ENCODE peak calls at places on chromosomes 6 and 20, in ten cellular contexts. B, W, U, R, S, E, J, Y, T and V are unnamed samples.

GRCh38 chr6:5986847-5987246 is 19.9 kb downstream of the NRN1 start:
- DNase-seq in S (no peak), Y (no peak), T (no peak), E (no peak), J (no peak), B (no peak), R (no peak), W (no peak), U (no peak), V (no peak)

GRCh38 chr6:168951224-168951616 is 302.4 kb downstream of the THBS2 start:
- DNase-seq in W (no peak), S (no peak), Y (no peak), R (no peak), E (no peak), B (no peak), T (no peak), U (no peak), J (no peak), V (no peak)

GRCh38 chr20:58755751-58756524 is 63.3 kb downstream of the NPEPL1 start:
- DNase-seq in R (no peak), B (no peak), T (no peak), E (no peak), S (no peak), U (no peak), Y (no peak), W (no peak), J (no peak), V (no peak)

GRCh38 chr20:17835941-17836861 is 132.4 kb downstream of the SNX5 start:
- DNase-seq in R (no peak), U (no peak), W (no peak), S (no peak), B (no peak), J (no peak), Y (no peak), E (no peak), T (no peak), V (no peak)

GRCh38 chr6:56324396-56324795 is 77.0 kb upstream of the COL21A1 start:
- DNase-seq in R (no peak), E (no peak), U (no peak), B (no peak), T (no peak), J (no peak), S (no peak), W (no peak), Y (no peak), V (no peak)

GRCh38 chr6:121597654-121598053 is 162.2 kb downstream of the GJA1 start:
- DNase-seq in T (no peak), U (peak; percentile 19), J (no peak), Y (no peak), W (no peak), B (no peak), E (no peak), R (no peak), S (peak; percentile 28), V (no peak)

GRCh38 chr6:136952714-136953260 is 30.7 kb downstream of the SLC35D3 start:
- DNase-seq in S (no peak), R (no peak), E (no peak), U (no peak), J (no peak), Y (no peak), B (no peak), W (no peak), T (no peak), V (no peak)

GRCh38 chr20:18738055-18738454 is 75.5 kb upstream of the SCP2D1 start:
- DNase-seq in W (no peak), U (no peak), E (no peak), T (no peak), Y (no peak), S (peak; percentile 24), B (no peak), R (no peak), J (no peak), V (no peak)

GRCh38 chr20:8646026-8646425 is 422.9 kb upstream of the PLCB4 start:
- DNase-seq in E (no peak), W (no peak), Y (no peak), T (no peak), S (no peak), R (no peak), J (no peak), U (no peak), B (no peak), V (no peak)

GRCh38 chr6:156953125-156953477 is 175.9 kb downstream of the ARID1B start:
- DNase-seq in E (no peak), R (no peak), S (no peak), J (no peak), Y (no peak), B (no peak), W (no peak), T (no peak), U (no peak), V (no peak)